ENCODE peak calls at places on chromosomes 3 and 15, in four cellular contexts. E, T, U and S are unnamed samples.

GRCh38 chr3:179760944-179761343 is 108.1 kb downstream of the USP13 start:
- DNase-seq in E (peak), T (peak), U (peak), S (peak)

GRCh38 chr3:9914559-9915251 is 2.2 kb upstream of the IL17RC start:
- DNase-seq in E (no peak), T (no peak), U (no peak), S (peak)

GRCh38 chr15:54884312-54884711 is 312.4 kb downstream of the RSL24D1 start:
- DNase-seq in E (no peak), T (no peak), U (no peak), S (no peak)

GRCh38 chr3:140599009-140599408 is 78.9 kb upstream of the TRIM42 start:
- DNase-seq in E (no peak), T (no peak), U (no peak), S (no peak)

GRCh38 chr3:186452517-186452916 is 90.5 kb upstream of the DGKG start:
- DNase-seq in E (peak), T (peak), U (no peak), S (no peak)

GRCh38 chr3:100154171-100154570 is 39.9 kb upstream of the FILIP1L start:
- DNase-seq in E (no peak), T (no peak), U (no peak), S (no peak)

GRCh38 chr15:74817370-74817737 is 4.7 kb downstream of the LMAN1L start:
- DNase-seq in E (no peak), T (no peak), U (no peak), S (peak)

GRCh38 chr3:28860307-28860706 is 420.6 kb upstream of the RBMS3 start:
- DNase-seq in E (no peak), T (no peak), U (no peak), S (no peak)

GRCh38 chr3:6928064-6928463 is 67.1 kb downstream of the GRM7 start:
- DNase-seq in E (no peak), T (no peak), U (no peak), S (no peak)

GRCh38 chr15:101523560-101523940 is 34.0 kb upstream of the PCSK6 start:
- DNase-seq in E (no peak), T (peak), U (no peak), S (peak)

GRCh38 chr15:34855397-34855796 is 60.0 kb upstream of the ACTC1 start:
- DNase-seq in E (peak), T (no peak), U (no peak), S (no peak)

GRCh38 chr3:190101320-190102117 is 19.2 kb downstream of the P3H2 start:
- DNase-seq in E (no peak), T (no peak), U (no peak), S (no peak)

GRCh38 chr15:25535866-25536265 is 97.0 kb upstream of the UBE3A start:
- DNase-seq in E (no peak), T (no peak), U (no peak), S (no peak)

GRCh38 chr15:99566157-99566900 is 545 bp downstream of the MEF2A start:
- DNase-seq in E (no peak), T (peak), U (peak), S (no peak)

GRCh38 chr3:122105626-122106025 is 50.5 kb downstream of the CD86 start:
- DNase-seq in E (no peak), T (no peak), U (no peak), S (no peak)

GRCh38 chr3:159950156-159950898 is 38.3 kb upstream of the IL12A start:
- DNase-seq in E (no peak), T (no peak), U (no peak), S (no peak)

GRCh38 chr15:69013726-69014406 is 629 bp upstream of the NOX5 start:
- DNase-seq in E (no peak), T (peak), U (no peak), S (no peak)

GRCh38 chr15:36907295-36907694 is 193.1 kb downstream of the MEIS2 start:
- DNase-seq in E (no peak), T (no peak), U (no peak), S (no peak)

GRCh38 chr3:111282024-111282423 is 210.4 kb downstream of the NECTIN3 start:
- DNase-seq in E (no peak), T (no peak), U (no peak), S (no peak)

GRCh38 chr3:111283165-111283564 is 211.5 kb downstream of the NECTIN3 start:
- DNase-seq in E (no peak), T (no peak), U (no peak), S (no peak)

GRCh38 chr3:111278961-111279360 is 207.3 kb downstream of the NECTIN3 start:
- DNase-seq in E (no peak), T (no peak), U (no peak), S (no peak)

GRCh38 chr3:111277226-111277625 is 205.6 kb downstream of the NECTIN3 start:
- DNase-seq in E (peak), T (no peak), U (no peak), S (no peak)
- TF ChIP-seq PHF8 in E (no peak), T (no peak), U (no peak), S (no peak)

GRCh38 chr15:84633311-84634227 is 20.5 kb downstream of the WDR73 start:
- DNase-seq in E (peak), T (peak), U (peak), S (peak)

GRCh38 chr15:84629033-84629432 is 25.1 kb downstream of the WDR73 start:
- DNase-seq in E (no peak), T (no peak), U (no peak), S (no peak)

GRCh38 chr15:84634228-84634837 is 19.8 kb downstream of the WDR73 start:
- DNase-seq in E (no peak), T (no peak), U (no peak), S (no peak)

GRCh38 chr15:84631706-84632272 is 22.3 kb downstream of the WDR73 start:
- DNase-seq in E (no peak), T (no peak), U (peak), S (peak)
- TF ChIP-seq PHF8 in E (no peak), T (no peak), U (no peak), S (no peak)

GRCh38 chr3:155748611-155749365 is 3.9 kb upstream of the PLCH1 start:
- DNase-seq in E (peak), T (no peak), U (no peak), S (peak)

GRCh38 chr3:155746703-155747102 is 1.8 kb upstream of the PLCH1 start:
- DNase-seq in E (no peak), T (no peak), U (no peak), S (peak)

GRCh38 chr3:155747867-155748266 is 3.0 kb upstream of the PLCH1 start:
- DNase-seq in E (no peak), T (no peak), U (no peak), S (no peak)

GRCh38 chr3:155745795-155746550 is 1.1 kb upstream of the PLCH1 start:
- DNase-seq in E (peak), T (peak), U (no peak), S (peak)

GRCh38 chr3:155747286-155747685 is 2.4 kb upstream of the PLCH1 start:
- DNase-seq in E (no peak), T (no peak), U (no peak), S (peak)
- TF ChIP-seq PHF8 in E (no peak), T (no peak), U (no peak), S (no peak)

DNA sequence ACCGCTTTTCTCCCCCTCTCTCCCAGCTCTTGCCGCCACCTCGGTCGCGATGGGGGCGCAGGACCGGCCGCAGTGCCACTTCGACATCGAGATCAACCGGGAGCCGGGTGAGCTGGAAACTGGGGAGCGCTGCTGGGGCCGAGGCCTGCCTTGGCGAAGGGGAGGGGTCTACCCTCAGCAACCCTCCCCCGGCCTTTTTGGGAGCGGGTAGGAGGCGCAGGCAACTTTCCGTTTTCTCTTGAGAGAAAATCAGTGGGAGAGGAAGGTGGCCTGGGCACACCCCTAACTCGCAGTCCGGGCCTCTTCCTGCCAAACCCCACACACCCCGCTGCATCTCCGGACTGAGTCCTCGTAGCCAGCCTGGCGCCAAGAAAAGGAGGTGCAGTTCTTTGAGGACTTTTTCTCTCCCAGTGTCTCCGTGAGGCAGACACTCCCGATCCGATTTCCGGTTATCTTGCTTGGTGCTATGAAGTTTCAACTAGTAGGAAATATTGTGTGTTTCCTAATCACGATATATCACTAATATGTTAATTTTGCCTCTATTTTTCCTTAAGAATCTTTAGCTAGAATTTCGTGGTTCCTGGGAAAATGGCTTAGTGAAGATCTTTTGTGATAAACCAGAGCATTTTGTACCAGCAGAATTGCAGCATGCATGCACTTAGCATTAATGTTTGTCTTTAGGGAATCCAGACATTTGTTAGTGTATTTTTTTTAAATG is 631 bp downstream of the NKTR start:
- DNase-seq in E (peak), T (peak), U (peak), S (peak)
- TF ChIP-seq PHF8 in E (peak), T (peak), U (peak), S (peak)

GRCh38 chr3:58874248-58874741 is 175.5 kb downstream of the CFAP20DC start:
- DNase-seq in E (no peak), T (no peak), U (no peak), S (no peak)
- TF ChIP-seq PHF8 in E (no peak), T (no peak), U (no peak), S (no peak)

GRCh38 chr3:129131465-129132088 is 10.0 kb upstream of the RAB43 start:
- DNase-seq in E (no peak), T (no peak), U (no peak), S (no peak)
- TF ChIP-seq PHF8 in E (no peak), T (no peak), U (no peak), S (no peak)

GRCh38 chr3:175392653-175393052 is 533.5 kb downstream of the NAALADL2 start:
- DNase-seq in E (no peak), T (no peak), U (no peak), S (no peak)
- TF ChIP-seq PHF8 in E (no peak), T (no peak), U (no peak), S (no peak)

GRCh38 chr15:73387507-73388255 is 18.9 kb upstream of the HCN4 start:
- DNase-seq in E (no peak), T (no peak), U (no peak), S (no peak)
- TF ChIP-seq PHF8 in E (no peak), T (no peak), U (no peak), S (no peak)

GRCh38 chr3:66518644-66519043 is 17.8 kb upstream of the LRIG1 start:
- DNase-seq in E (no peak), T (peak), U (peak), S (no peak)
- TF ChIP-seq PHF8 in E (no peak), T (no peak), U (no peak), S (no peak)

GRCh38 chr3:143811602-143812001 is 36.7 kb downstream of the SLC9A9 start:
- DNase-seq in E (no peak), T (no peak), U (no peak), S (no peak)
- TF ChIP-seq PHF8 in E (no peak), T (no peak), U (no peak), S (no peak)